ENCODE peak calls at places on chromosomes 2 and 18, in ten cellular contexts. Q is AG09319; W is activated CD4-positive, alpha-beta T cell treated with anti-CD3 and anti-CD28 coated beads, Interleukin-2, amount 10 ng/mL, durations not matched to agents 7 days and 5 days; L is amniotic stem cell; N is amygdala; B is ACHN; H is fibroblast of the aortic adventitia; Y is activated CD8-positive, alpha-beta memory T cell treated with anti-CD3 and anti-CD28 coated beads for 48 hours; S is activated naive CD8-positive, alpha-beta T cell treated with anti-CD3 and anti-CD28 coated beads, Interleukin-2, amount 10 ng/mL, durations not matched to agents 7 days and 5 days; X is posterior cingulate gyrus. C is an unnamed sample.

GRCh38 chr2:161555826-161556225 is 68.4 kb upstream of the SLC4A10 start:
- DNase-seq in Q (no peak), W (no peak), L (no peak), N (no peak), B (no peak), H (no peak), Y (no peak), S (no peak), X (no peak), C (no peak)

GRCh38 chr2:236955675-236956618 is 129.7 kb upstream of the COPS8 start:
- DNase-seq in Q (no peak), W (no peak), L (no peak), N (no peak), B (no peak), H (peak), Y (no peak), S (no peak), X (no peak), C (no peak)

GRCh38 chr2:85936421-85937068 is 47.8 kb upstream of the ST3GAL5 start:
- DNase-seq in Q (no peak), W (no peak), L (no peak), N (no peak), B (no peak), H (no peak), Y (no peak), S (no peak), X (no peak), C (no peak)

GRCh38 chr18:36662000-36662399 is 166.8 kb downstream of the TPGS2 start:
- DNase-seq in Q (no peak), W (no peak), L (no peak), N (no peak), B (peak), H (peak), Y (no peak), S (no peak), X (no peak), C (no peak)

GRCh38 chr2:143885461-143885860 is 634.5 kb downstream of the ZEB2 start:
- DNase-seq in Q (no peak), W (no peak), L (no peak), N (no peak), B (peak), H (no peak), Y (no peak), S (no peak), X (no peak), C (no peak)

GRCh38 chr2:213266421-213266820 is 17.8 kb upstream of the SPAG16 start:
- DNase-seq in Q (no peak), W (no peak), L (no peak), N (no peak), B (no peak), H (no peak), Y (no peak), S (no peak), X (no peak), C (no peak)

GRCh38 chr2:207227062-207227748 is 61.5 kb upstream of the KLF7 start:
- DNase-seq in Q (no peak), W (no peak), L (no peak), N (peak), B (no peak), H (no peak), Y (no peak), S (no peak), X (peak), C (no peak)

GRCh38 chr2:29663266-29663665 is 258.1 kb downstream of the ALK start:
- DNase-seq in Q (no peak), W (no peak), L (no peak), N (no peak), B (no peak), H (peak), Y (no peak), S (no peak), X (no peak), C (no peak)

GRCh38 chr2:11787991-11788390 is 41.6 kb downstream of the LPIN1 start:
- DNase-seq in Q (no peak), W (no peak), L (no peak), N (no peak), B (no peak), H (no peak), Y (no peak), S (no peak), X (no peak), C (no peak)

C was measured in LNCaP clone FGC.